ENCODE peak calls at places on chromosome 13, in six cellular contexts. K, P, M, R, W and T are unnamed samples.

GRCh38 chr13:53198699-53199098 is 170.1 kb downstream of the OLFM4 start:
- DNase-seq in K (no peak), P (no peak), M (no peak), R (no peak), W (no peak), T (no peak)

GRCh38 chr13:112968380-112968909 is 569 bp upstream of the MCF2L start:
- DNase-seq in K (no peak), P (peak), M (no peak), R (no peak), W (peak), T (no peak)

GRCh38 chr13:34258646-34259386 is 440.9 kb downstream of the RFC3 start:
- DNase-seq in K (no peak), P (no peak), M (peak), R (no peak), W (no peak), T (no peak)

GRCh38 chr13:106814389-106814903 is 246.5 kb upstream of the ARGLU1 start:
- DNase-seq in K (no peak), P (no peak), M (no peak), R (no peak), W (no peak), T (no peak)

GRCh38 chr13:51405176-51405575 is 47.7 kb downstream of the INTS6 start:
- DNase-seq in K (no peak), P (no peak), M (no peak), R (no peak), W (no peak), T (no peak)

GRCh38 chr13:78875792-78876580 is 217.0 kb upstream of the OBI1 start:
- DNase-seq in K (no peak), P (no peak), M (no peak), R (no peak), W (no peak), T (no peak)

GRCh38 chr13:40161008-40161694 is 505.3 kb downstream of the FOXO1 start:
- DNase-seq in K (no peak), P (no peak), M (peak), R (no peak), W (no peak), T (no peak)

GRCh38 chr13:74136089-74136658 is 2.0 kb upstream of the KLF12 start:
- DNase-seq in K (no peak), P (peak), M (peak), R (no peak), W (peak), T (peak)

GRCh38 chr13:79307866-79308298 is 98.2 kb downstream of the RBM26 start:
- DNase-seq in K (no peak), P (no peak), M (peak), R (no peak), W (no peak), T (no peak)

GRCh38 chr13:35500071-35500595 is 23.6 kb upstream of the MAB21L1 start:
- DNase-seq in K (no peak), P (no peak), M (no peak), R (no peak), W (no peak), T (no peak)

GRCh38 chr13:20334309-20334708 is 102.2 kb upstream of the GJB6 start:
- DNase-seq in K (no peak), P (no peak), M (no peak), R (no peak), W (no peak), T (no peak)

GRCh38 chr13:80214050-80214449 is 126.9 kb downstream of the SPRY2 start:
- DNase-seq in K (no peak), P (no peak), M (no peak), R (no peak), W (no peak), T (no peak)

GRCh38 chr13:64723735-64724134 is 2506.4 kb downstream of the PCDH9 start:
- DNase-seq in K (peak), P (no peak), M (peak), R (no peak), W (no peak), T (peak)

GRCh38 chr13:21075303-21076264 is 14.2 kb upstream of the LATS2 start:
- DNase-seq in K (no peak), P (peak), M (no peak), R (peak), W (no peak), T (peak)

GRCh38 chr13:100182894-100183490 is 94.1 kb downstream of the PCCA start:
- DNase-seq in K (no peak), P (no peak), M (no peak), R (no peak), W (no peak), T (no peak)

GRCh38 chr13:98386632-98387031 is 190.3 kb downstream of the STK24 start:
- DNase-seq in K (no peak), P (no peak), M (no peak), R (no peak), W (no peak), T (no peak)

GRCh38 chr13:47679391-47679790 is 321.7 kb downstream of the SUCLA2 start:
- DNase-seq in K (peak), P (no peak), M (peak), R (no peak), W (no peak), T (no peak)

GRCh38 chr13:50323440-50324070 is 308.3 kb downstream of the KCNRG start:
- DNase-seq in K (peak), P (no peak), M (peak), R (no peak), W (no peak), T (no peak)

GRCh38 chr13:52862358-52863206 is 14.1 kb upstream of the PCDH8 start:
- DNase-seq in K (no peak), P (peak), M (no peak), R (peak), W (no peak), T (no peak)

GRCh38 chr13:36124236-36124822 is 6.9 kb downstream of the DCLK1 start:
- DNase-seq in K (peak), P (no peak), M (peak), R (no peak), W (no peak), T (no peak)